ENCODE peak calls at places on chromosomes 4 and X, in nine cellular contexts. F is keratinocyte; B is brain microvascular endothelial cell; J is breast epithelium; S is lung; A is aorta; V is CD8-positive, alpha-beta T cell; E is fibroblast of lung; X is transverse colon. T is an unnamed sample. For H3K36me3, the result is how much of the 10 kb centered on the place peaks cover.

GRCh38 chrX:46072776-46073175 is 472.4 kb downstream of the ZNF674 start:
- DNase-seq in F (no peak), B (no peak), J (no peak), S (no peak), A (no peak), V (no peak), E (no peak), X (no peak), T (no peak)

GRCh38 chr4:143286058-143286457 is 50.6 kb upstream of the GAB1 start:
- DNase-seq in F (no peak), B (no peak), J (no peak), S (no peak), A (no peak), V (no peak), E (no peak), X (no peak), T (peak)

GRCh38 chrX:102978594-102978993 is 41.5 kb downstream of the RAB40AL start:
- DNase-seq in F (no peak), B (no peak), J (no peak), S (no peak), A (no peak), V (no peak), E (no peak), X (no peak), T (peak)

GRCh38 chr4:167282171-167282864 is 48.0 kb upstream of the SPOCK3 start:
- DNase-seq in F (no peak), B (no peak), J (no peak), S (no peak), A (no peak), V (no peak), E (no peak), X (no peak), T (no peak)

GRCh38 chr4:187996502-187997177 is 1.1 kb downstream of the ZFP42 start:
- DNase-seq in F (no peak), B (no peak), J (no peak), S (no peak), A (no peak), V (no peak), E (no peak), X (no peak), T (peak)

GRCh38 chrX:98071331-98071730 is 1187.6 kb downstream of the RPA4 start:
- DNase-seq in F (no peak), B (no peak), J (no peak), S (no peak), A (no peak), V (no peak), E (no peak), X (no peak), T (no peak)

GRCh38 chrX:1281511-1281910 is 12.9 kb downstream of the CSF2RA start:
- DNase-seq in F (no peak), B (peak), J (no peak), S (no peak), A (no peak), V (no peak), E (no peak), X (no peak), T (no peak)

GRCh38 chr4:26263165-26263564 is 57.6 kb upstream of the RBPJ start:
- DNase-seq in F (no peak), B (no peak), J (no peak), S (no peak), A (no peak), V (no peak), E (no peak), X (no peak), T (peak)

GRCh38 chr4:76641351-76641750 is 206.3 kb downstream of the SHROOM3 start:
- DNase-seq in F (no peak), B (no peak), J (no peak), S (no peak), A (no peak), V (no peak), E (no peak), X (no peak), T (no peak)

GRCh38 chrX:40105791-40106676 is 8.3 kb upstream of the BCOR start:
- DNase-seq in F (no peak), B (no peak), J (peak), S (no peak), A (peak), V (peak), E (no peak), X (peak), T (peak)

GRCh38 chrX:40106677-40107290 is 9.0 kb upstream of the BCOR start:
- DNase-seq in F (no peak), B (no peak), J (no peak), S (no peak), A (no peak), V (no peak), E (no peak), X (no peak), T (peak)

GRCh38 chrX:40108084-40108958 is 10.6 kb upstream of the BCOR start:
- DNase-seq in F (no peak), B (no peak), J (no peak), S (no peak), A (peak), V (no peak), E (peak), X (peak), T (peak)

GRCh38 chrX:40108959-40109287 is 11.2 kb upstream of the BCOR start:
- DNase-seq in F (no peak), B (peak), J (peak), S (no peak), A (peak), V (peak), E (peak), X (peak), T (peak)

DNA sequence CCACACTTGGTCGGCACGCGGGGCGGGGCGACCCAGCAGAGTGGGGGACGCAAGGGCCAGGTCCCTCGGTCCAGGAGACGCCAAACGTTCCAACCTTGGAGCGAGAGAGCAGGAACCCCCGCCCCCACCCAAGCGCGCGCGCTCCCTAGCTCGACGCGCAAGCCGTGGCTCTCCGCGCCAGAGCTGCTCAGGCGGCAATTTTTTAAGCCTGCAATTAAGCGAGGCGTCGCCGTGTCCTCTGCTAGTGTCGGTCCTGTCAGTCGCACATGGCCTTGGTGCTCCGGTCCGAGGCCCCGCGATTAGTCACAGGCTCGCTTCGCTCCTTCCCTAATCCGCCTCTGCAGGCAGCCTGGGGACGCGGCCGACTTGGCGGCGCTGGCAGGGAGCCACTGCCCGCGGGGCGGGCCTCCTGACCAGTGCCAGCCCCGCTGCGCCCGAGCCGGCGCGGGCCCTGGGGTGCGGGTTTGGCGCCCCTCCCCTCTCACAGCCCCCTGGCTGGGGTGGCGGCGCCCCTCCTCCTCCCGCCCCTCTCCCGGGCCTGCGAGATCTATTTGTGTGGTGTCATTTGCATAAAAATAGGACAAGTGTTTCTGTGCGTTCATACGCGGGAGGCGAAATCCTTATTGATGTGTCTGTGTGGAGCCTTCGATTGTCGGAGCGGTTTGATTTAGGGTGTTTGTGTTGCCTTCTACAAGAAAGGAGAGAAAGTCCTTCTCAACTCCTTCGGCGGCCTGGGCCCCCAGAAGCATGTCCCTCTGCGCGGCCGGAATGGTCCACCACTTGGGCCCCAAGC is 9.7 kb upstream of the BCOR start:
- DNase-seq in F (no peak), B (no peak), J (no peak), S (no peak), A (peak), V (no peak), E (no peak), X (peak), T (peak)
- H3K4me3 ChIP-seq in F (no peak), B (peak), J (peak), S (no peak), A (no peak), V (peak), E (no peak), X (no peak), T (peak)

GRCh38 chr4:99077177-99077576 is 11.4 kb downstream of the ADH5 start:
- DNase-seq in F (no peak), B (no peak), J (no peak), S (no peak), A (no peak), V (no peak), E (no peak), X (no peak), T (no peak)

GRCh38 chr4:99078931-99079624 is 9.5 kb downstream of the ADH5 start:
- DNase-seq in F (no peak), B (no peak), J (no peak), S (no peak), A (no peak), V (no peak), E (no peak), X (no peak), T (no peak)

GRCh38 chr4:99074816-99075215 is 13.8 kb downstream of the ADH5 start:
- DNase-seq in F (no peak), B (no peak), J (no peak), S (peak), A (no peak), V (no peak), E (no peak), X (no peak), T (no peak)

GRCh38 chr4:99078336-99078735 is 10.3 kb downstream of the ADH5 start:
- DNase-seq in F (no peak), B (no peak), J (no peak), S (no peak), A (no peak), V (no peak), E (no peak), X (no peak), T (no peak)

DNA sequence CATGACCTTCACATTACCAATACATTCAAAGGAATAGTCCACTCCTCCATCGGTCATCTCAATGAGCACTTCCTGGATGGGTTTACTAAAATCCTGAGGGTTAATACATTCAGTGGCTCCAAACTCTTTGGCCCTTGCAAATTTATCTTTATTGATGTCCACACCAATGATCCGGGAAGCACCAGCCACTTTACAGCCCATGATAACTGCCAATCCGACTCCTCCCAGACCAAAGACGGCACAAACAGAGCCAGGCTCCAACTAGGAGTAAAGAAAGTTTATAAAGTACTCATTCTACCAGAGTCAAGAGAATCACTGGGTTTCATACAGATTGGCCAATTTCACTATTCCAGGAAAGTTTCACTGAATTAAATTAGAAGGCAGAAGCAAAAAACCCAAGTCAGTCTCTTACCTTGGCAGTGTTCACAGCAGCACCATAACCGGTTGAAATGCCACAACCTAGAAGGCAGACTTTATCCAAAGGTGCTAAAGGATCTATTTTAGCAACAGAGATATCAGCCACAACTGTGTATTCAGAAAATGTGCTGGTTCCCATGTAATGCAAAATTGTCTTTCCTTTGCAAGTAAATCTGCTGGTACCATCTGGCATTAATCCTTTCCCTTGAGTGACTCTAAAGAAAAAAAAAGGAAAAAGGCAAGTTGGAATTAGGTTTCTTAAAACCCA is 12.2 kb downstream of the ADH5 start:
- DNase-seq in F (no peak), B (no peak), J (no peak), S (no peak), A (no peak), V (no peak), E (no peak), X (peak), T (no peak)
- H3K36me3 ChIP-seq in F (under half), B (half or more), J (under half), S (under half), A (under half), V (half or more), E (under half), X (under half), T (under half)

GRCh38 chrX:32576885-32577284 is 634.5 kb downstream of the DMD start:
- DNase-seq in F (no peak), B (no peak), J (no peak), S (no peak), A (no peak), V (no peak), E (no peak), X (no peak), T (no peak)
- H3K4me3 ChIP-seq in F (no peak), B (no peak), J (no peak), S (no peak), A (no peak), V (no peak), E (no peak), X (no peak), T (no peak)

GRCh38 chr4:169128902-169129301 is 118.8 kb upstream of the CBR4 start:
- DNase-seq in F (no peak), B (no peak), J (no peak), S (no peak), A (no peak), V (no peak), E (peak), X (no peak), T (no peak)
- H3K36me3 ChIP-seq in F (under half), B (half or more), J (under half), S (under half), A (under half), V (under half), E (under half), X (under half), T (under half)

GRCh38 chrX:66000628-66001275 is 39.1 kb downstream of the VSIG4 start:
- DNase-seq in F (no peak), B (no peak), J (no peak), S (no peak), A (no peak), V (no peak), E (no peak), X (no peak), T (no peak)
- H3K4me3 ChIP-seq in F (no peak), B (no peak), J (no peak), S (no peak), A (no peak), V (no peak), E (no peak), X (no peak), T (no peak)

GRCh38 chr4:1690698-1691097 is 6.6 kb upstream of the FAM53A start:
- DNase-seq in F (no peak), B (no peak), J (no peak), S (no peak), A (no peak), V (no peak), E (no peak), X (no peak), T (no peak)
- H3K36me3 ChIP-seq in F (under half), B (under half), J (under half), S (under half), A (under half), V (under half), E (under half), X (under half), T (under half)

DNA sequence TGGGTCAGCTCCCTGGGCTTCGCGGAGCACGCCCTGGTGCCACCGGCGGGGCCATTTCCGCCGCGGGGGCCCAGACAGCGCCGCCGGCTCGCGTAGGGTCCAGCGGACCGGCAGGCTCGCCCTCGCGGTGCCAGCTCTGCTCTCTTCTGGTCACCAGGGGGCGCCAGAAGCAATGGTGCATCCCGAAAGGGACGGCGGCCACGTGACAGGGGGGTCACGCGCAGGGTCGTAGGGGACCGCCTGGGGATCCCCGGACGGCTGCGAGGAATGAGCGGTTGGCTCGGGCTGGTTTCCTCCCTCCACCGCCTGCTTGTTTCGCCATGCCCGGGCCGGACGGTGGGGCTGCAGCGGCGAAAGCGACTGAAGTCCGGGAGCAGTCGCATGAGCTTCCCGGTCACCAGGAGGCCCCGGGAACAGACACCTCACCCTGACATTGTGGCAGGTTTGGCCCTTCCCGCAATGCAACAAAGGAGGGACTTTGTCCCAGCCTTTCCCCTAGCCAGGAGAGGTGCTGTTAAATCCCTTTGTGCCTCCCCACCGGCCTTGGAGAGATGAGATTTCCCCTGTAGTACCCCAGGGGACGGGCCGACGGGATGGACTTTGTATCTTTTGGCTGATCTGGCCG is 15.8 kb downstream of the ZCCHC12 start:
- DNase-seq in F (no peak), B (peak), J (peak), S (peak), A (peak), V (peak), E (peak), X (peak), T (peak)
- H3K4me3 ChIP-seq in F (peak), B (peak), J (peak), S (peak), A (peak), V (peak), E (no peak), X (no peak), T (peak)

T was measured in H7.